ENCODE peak calls at places on chromosomes 12 and 14, in five cellular contexts. Q is foreskin fibroblast, T is HFFc6, X is upper lobe of left lung, H is HCT116. O is an unnamed sample.

GRCh38 chr12:104604995-104605675 is 148.4 kb downstream of the CHST11 start:
- DNase-seq in Q (no peak), T (no peak), H (peak), X (no peak), O (no peak)

GRCh38 chr12:113908584-113909100 is 57.5 kb downstream of the RBM19 start:
- DNase-seq in Q (no peak), H (no peak), T (no peak), X (no peak), O (no peak)

GRCh38 chr12:1936406-1937320 is 18.2 kb upstream of the CACNA2D4 start:
- DNase-seq in X (peak), H (no peak), Q (peak), T (peak), O (no peak)

GRCh38 chr12:50222275-50222783 is 55.2 kb upstream of the CERS5 start:
- DNase-seq in Q (peak), T (peak), X (peak), H (peak), O (peak)

GRCh38 chr12:46383654-46384450 is 11.3 kb upstream of the SLC38A2 start:
- DNase-seq in T (peak), H (peak), X (peak), Q (peak), O (peak)

GRCh38 chr12:49953146-49953545 is 2.6 kb downstream of the AQP2 start:
- DNase-seq in H (no peak), X (peak), Q (no peak), T (no peak), O (no peak)

GRCh38 chr12:11497995-11498394 is 102.6 kb upstream of the PRB2 start:
- DNase-seq in Q (no peak), T (no peak), H (no peak), X (no peak), O (no peak)

GRCh38 chr12:94560416-94561221 is 89.7 kb downstream of the TMCC3 start:
- DNase-seq in Q (peak), X (no peak), T (no peak), H (peak), O (no peak)

GRCh38 chr12:81077329-81077685 is 572 bp upstream of the ACSS3 start:
- DNase-seq in Q (peak), H (no peak), X (peak), T (no peak), O (no peak)

GRCh38 chr12:49925433-49926194 is 21.9 kb upstream of the FAIM2 start:
- DNase-seq in H (no peak), Q (no peak), T (no peak), X (peak), O (no peak)

GRCh38 chr12:87020071-87020470 is 763.9 kb upstream of the MGAT4C start:
- DNase-seq in Q (peak), H (no peak), T (no peak), X (no peak), O (no peak)

GRCh38 chr12:32478166-32478565 is 78.8 kb downstream of the FGD4 start:
- DNase-seq in T (no peak), H (no peak), X (no peak), Q (no peak), O (no peak)

GRCh38 chr14:105012171-105012985 is 8.5 kb downstream of the CDCA4 start:
- DNase-seq in H (no peak), T (no peak), X (no peak), Q (no peak), O (no peak)

GRCh38 chr12:39341179-39341578 is 101.7 kb downstream of the KIF21A start:
- DNase-seq in H (no peak), T (no peak), Q (no peak), X (no peak), O (no peak)

GRCh38 chr12:104740668-104741067 is 217.4 kb downstream of the SLC41A2 start:
- DNase-seq in T (no peak), H (no peak), Q (no peak), X (peak), O (no peak)

GRCh38 chr14:49897965-49898364 is 5.1 kb downstream of the ARF6 start:
- DNase-seq in Q (no peak), X (no peak), H (no peak), T (no peak), O (no peak)

GRCh38 chr12:100611031-100611430 is 37.5 kb downstream of the GAS2L3 start:
- DNase-seq in T (peak), X (no peak), H (no peak), Q (peak), O (no peak)

GRCh38 chr14:100022772-100023451 is 42.3 kb upstream of the EVL start:
- DNase-seq in H (no peak), Q (peak), X (no peak), T (no peak), O (no peak)

GRCh38 chr12:34600592-34601462 is 578.5 kb downstream of the ALG10 start:
- DNase-seq in X (no peak), H (no peak), Q (no peak), T (no peak), O (peak)

GRCh38 chr12:49507139-49507538 is 31.7 kb upstream of the KCNH3 start:
- DNase-seq in T (peak), X (no peak), Q (peak), H (peak), O (no peak)

GRCh38 chr14:71647086-71647784 is 285.0 kb upstream of the RGS6 start:
- DNase-seq in T (no peak), X (peak), Q (no peak), H (peak), O (no peak)

GRCh38 chr12:120584343-120585149 is 3.3 kb upstream of the POP5 start:
- DNase-seq in T (no peak), Q (peak), H (peak), X (peak), O (no peak)

GRCh38 chr14:104932676-104933631 is 8.3 kb downstream of the PLD4 start:
- DNase-seq in H (peak), X (peak), Q (peak), T (peak), O (peak)

GRCh38 chr12:46460682-46461215 is 88.2 kb upstream of the SLC38A2 start:
- DNase-seq in H (no peak), T (no peak), Q (no peak), X (no peak), O (no peak)

GRCh38 chr14:60204104-60204842 is 39.1 kb upstream of the DHRS7 start:
- DNase-seq in H (no peak), Q (no peak), T (no peak), X (no peak), O (no peak)

GRCh38 chr14:23602181-23603095 is 23.8 kb upstream of the JPH4 start:
- DNase-seq in X (no peak), H (no peak), Q (no peak), T (no peak), O (no peak)

GRCh38 chr14:91230363-91231035 is 14.0 kb downstream of the GPR68 start:
- DNase-seq in Q (peak), H (no peak), T (no peak), X (no peak), O (no peak)

GRCh38 chr14:33985242-33985641 is 34.4 kb upstream of the EGLN3 start:
- DNase-seq in Q (no peak), H (peak), T (no peak), X (no peak), O (no peak)

GRCh38 chr14:37202265-37202664 is 4.5 kb downstream of the MIPOL1 start:
- DNase-seq in X (no peak), Q (peak), H (no peak), T (peak), O (no peak)

GRCh38 chr12:59472273-59472672 is 123.6 kb upstream of the SLC16A7 start:
- DNase-seq in Q (no peak), X (no peak), T (no peak), H (no peak), O (no peak)

GRCh38 chr12:22729898-22730443 is 105.0 kb downstream of the ETNK1 start:
- DNase-seq in X (no peak), Q (peak), H (no peak), T (peak), O (no peak)

DNA sequence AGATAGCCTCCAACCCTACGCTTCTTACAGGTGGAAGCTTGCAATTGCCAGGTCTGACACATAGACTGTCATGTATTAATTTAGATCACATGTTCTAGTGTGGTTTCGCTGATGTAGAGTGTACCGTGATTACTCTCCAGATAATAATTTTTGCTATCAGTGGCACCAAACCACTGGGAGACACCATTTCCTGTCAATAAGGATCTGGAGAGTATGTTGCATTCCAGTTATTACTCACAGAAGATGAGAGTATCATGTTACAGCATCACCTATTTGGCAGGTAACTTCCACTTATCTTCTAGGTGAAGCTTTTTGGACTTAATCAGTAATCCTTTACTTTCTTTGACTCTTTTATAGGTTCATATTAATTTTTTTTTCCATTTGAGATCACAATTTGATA is 147.2 kb downstream of the HELB start:
- DNase-seq in X (no peak), H (no peak), Q (no peak), T (no peak), O (no peak)
- TF ChIP-seq CTCF in X (no peak), H (no peak), Q (no peak), T (no peak), O (no peak)

GRCh38 chr12:131408036-131408365 is 302.9 kb upstream of the SFSWAP start:
- DNase-seq in X (no peak), Q (no peak), H (no peak), T (no peak), O (no peak)

GRCh38 chr12:131404705-131405104 is 306.2 kb upstream of the SFSWAP start:
- DNase-seq in H (no peak), Q (no peak), T (no peak), X (no peak), O (no peak)

GRCh38 chr12:131402781-131403396 is 308.0 kb upstream of the SFSWAP start:
- DNase-seq in Q (no peak), X (no peak), H (no peak), T (no peak), O (no peak)

GRCh38 chr12:131407221-131408035 is 303.5 kb upstream of the SFSWAP start:
- DNase-seq in X (no peak), T (no peak), Q (no peak), H (no peak), O (no peak)

DNA sequence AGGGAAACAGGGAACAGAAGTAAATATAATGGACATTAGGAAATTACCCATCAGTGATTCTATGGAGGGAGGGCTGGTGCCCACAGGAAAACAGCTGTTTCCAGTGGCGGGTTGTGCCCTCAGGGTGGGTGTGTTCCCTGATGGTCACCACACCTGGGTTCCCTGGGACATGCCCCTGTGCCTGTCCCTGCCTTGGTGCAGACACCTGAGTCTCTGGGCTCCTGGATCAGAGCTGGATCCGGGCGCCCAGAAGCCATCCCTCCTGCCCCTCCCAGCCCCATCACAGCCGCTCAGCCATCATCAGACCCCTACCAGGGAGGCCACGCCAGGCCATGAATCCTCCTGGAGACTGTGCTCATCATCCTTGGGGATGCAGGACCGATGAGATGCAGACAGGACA is 307.2 kb upstream of the SFSWAP start:
- DNase-seq in Q (no peak), T (no peak), X (no peak), H (no peak), O (no peak)
- TF ChIP-seq CTCF in Q (no peak), T (no peak), X (no peak), H (no peak), O (no peak)

DNA sequence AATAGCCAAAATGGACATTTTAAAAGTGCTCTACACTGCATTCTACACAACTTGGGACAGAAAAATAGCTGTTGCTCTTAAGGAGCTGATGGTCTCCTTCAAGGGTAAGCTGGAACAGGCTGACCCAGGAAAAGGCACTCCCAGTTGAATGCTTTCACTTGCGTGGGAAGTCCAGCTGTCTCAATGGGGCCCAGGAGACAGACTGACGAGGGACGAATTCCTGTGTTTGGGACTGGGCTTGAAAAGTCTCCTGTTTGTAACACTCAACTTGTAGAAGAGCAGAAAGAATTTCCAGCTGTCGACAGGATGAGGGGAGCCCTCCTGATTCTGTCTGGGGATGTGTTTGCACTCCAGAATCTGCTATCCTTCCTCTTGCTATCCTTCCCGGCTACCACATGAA is 180.8 kb downstream of the ZFP36L1 start:
- DNase-seq in H (no peak), T (no peak), Q (peak), X (no peak), O (no peak)
- TF ChIP-seq CTCF in H (no peak), T (no peak), Q (no peak), X (no peak), O (no peak)

GRCh38 chr12:57853864-57854556 is 7.5 kb upstream of the CTDSP2 start:
- DNase-seq in Q (peak), H (no peak), T (peak), X (no peak), O (no peak)

GRCh38 chr12:57852195-57852594 is 5.7 kb upstream of the CTDSP2 start:
- DNase-seq in H (no peak), Q (no peak), X (no peak), T (no peak), O (no peak)

GRCh38 chr12:57851552-57852186 is 5.1 kb upstream of the CTDSP2 start:
- DNase-seq in X (no peak), H (no peak), T (no peak), Q (no peak), O (no peak)

GRCh38 chr12:57850924-57851323 is 4.4 kb upstream of the CTDSP2 start:
- DNase-seq in T (no peak), Q (peak), X (no peak), H (no peak), O (no peak)

DNA sequence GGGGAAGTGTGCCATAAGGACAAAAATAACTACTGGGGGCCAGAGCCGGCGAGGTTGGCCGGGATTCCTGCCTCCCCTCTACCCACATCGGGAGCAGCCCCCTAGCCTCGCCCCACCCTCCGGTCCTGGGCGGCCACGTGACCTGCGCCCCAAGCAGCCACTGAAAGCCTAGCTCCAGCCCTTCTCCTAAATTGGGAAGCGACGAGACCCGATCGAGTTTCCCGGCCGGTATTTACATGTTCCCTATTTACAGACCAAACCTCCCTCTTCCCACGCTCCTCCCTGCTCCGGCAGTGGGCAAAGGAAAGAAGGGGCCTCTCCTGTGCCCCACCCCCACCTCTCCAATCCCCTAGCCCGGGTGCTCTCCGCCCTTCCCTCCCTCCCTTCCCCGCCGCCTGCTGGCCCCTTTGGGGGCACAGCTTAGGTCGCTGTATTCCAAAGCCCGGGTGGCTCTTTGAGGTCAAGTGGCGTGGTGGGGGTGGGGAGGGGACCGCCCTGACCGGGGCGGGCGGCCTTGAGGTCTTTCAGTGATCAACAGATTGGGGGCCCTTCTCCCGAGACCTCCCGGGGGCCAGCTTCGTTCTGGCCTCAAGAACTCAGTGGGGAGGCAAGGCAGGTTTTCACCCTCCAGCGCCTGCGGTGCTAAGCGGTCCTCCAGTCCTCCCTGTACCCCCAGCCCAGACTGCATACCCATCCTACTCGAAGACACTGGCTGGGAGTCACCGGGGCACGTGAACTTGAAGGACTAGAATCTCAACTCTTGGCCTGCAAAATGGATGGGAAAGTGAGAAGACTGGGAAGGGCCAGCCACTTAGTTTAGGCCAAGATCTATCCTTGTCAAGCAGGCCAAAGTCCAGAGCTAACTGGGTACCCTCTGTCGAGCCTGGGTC is 6.3 kb upstream of the CTDSP2 start:
- DNase-seq in T (no peak), Q (peak), H (no peak), X (peak), O (peak)
- TF ChIP-seq CTCF in T (peak), Q (no peak), H (no peak), X (no peak), O (peak)

DNA sequence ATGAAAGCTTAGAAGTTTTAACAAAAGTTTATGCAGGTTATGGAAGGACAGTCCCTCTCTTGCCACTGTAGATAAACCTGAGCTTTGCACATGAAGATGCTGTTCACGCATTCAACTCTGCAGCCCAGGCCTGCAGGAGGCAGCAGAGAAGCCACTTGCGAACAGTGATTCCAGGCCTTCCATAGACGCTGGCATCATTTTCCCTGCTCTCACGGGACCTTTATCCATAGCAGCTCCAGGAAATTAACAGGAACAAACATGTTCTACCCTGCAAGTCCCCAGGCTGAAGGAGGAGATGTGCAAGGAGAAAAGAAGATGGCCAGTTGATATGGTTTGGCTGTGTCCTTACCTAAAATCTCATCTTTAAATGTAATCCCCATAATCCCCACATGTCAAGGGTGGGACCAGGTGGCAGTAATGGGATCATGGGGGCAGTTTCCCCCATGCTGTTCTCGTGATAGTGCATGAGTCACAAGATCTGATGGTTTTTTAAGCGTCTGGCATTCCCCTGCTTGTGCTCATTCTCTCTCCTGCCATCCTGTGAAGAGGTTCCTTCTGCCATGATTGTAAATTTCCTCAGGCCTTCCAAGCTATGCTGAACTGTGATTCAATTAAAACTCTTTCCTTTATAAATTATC is 2.0 kb downstream of the ERP27 start:
- DNase-seq in X (no peak), T (no peak), Q (no peak), H (no peak), O (no peak)
- TF ChIP-seq CTCF in X (no peak), T (peak), Q (peak), H (peak), O (no peak)

DNA sequence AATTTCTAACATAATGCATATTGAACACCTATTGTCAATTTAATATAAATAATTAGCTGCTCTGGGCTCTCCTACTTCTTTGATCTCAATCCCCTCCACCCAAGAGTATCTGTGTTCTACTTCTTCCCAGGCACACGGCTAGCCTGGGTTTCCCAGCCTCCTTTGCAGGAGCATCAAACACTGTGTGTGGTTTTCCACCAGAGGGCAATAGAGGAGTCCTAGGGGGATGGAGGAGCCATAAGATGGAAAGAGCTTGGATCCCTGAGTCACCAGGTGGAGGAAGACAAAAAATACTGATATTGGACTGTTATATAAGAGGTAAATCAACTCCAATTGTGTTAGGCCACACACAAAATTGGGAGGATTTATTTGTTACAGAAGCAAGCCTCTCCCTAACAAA is 333.7 kb downstream of the GLT1D1 start:
- DNase-seq in Q (no peak), H (no peak), T (no peak), X (no peak), O (no peak)
- TF ChIP-seq CTCF in Q (no peak), H (no peak), T (no peak), X (no peak), O (peak)

GRCh38 chr14:39416072-39416471 is 16.2 kb downstream of the FBXO33 start:
- DNase-seq in Q (no peak), H (no peak), T (no peak), X (no peak), O (no peak)

GRCh38 chr14:39419272-39419671 is 13.0 kb downstream of the FBXO33 start:
- DNase-seq in X (no peak), T (no peak), Q (peak), H (no peak), O (no peak)

GRCh38 chr14:39422243-39422642 is 10.0 kb downstream of the FBXO33 start:
- DNase-seq in H (no peak), X (no peak), Q (no peak), T (no peak), O (no peak)

GRCh38 chr14:39417014-39417413 is 15.2 kb downstream of the FBXO33 start:
- DNase-seq in H (peak), Q (peak), T (peak), X (no peak), O (no peak)
- TF ChIP-seq CTCF in H (peak), Q (peak), T (peak), X (no peak), O (no peak)

O was measured in type B pancreatic cell.